ENCODE peak calls at places on chromosomes 2 and 18, in nine cellular contexts. T is IMR-90, I is mucosa of descending colon, Q is GM10248, W is sigmoid colon, N is heart left ventricle, V is GM12865, M is endothelial cell of umbilical vein, R is fibroblast of pulmonary artery. Z is an unnamed sample.

GRCh38 chr18:2111456-2111855 is 459.8 kb downstream of the METTL4 start:
- DNase-seq in T (no peak), I (no peak), Q (no peak), W (no peak), N (no peak), V (no peak), M (no peak), R (peak), Z (no peak)

GRCh38 chr18:79940126-79940813 is 11.2 kb downstream of the SLC66A2 start:
- DNase-seq in T (no peak), I (peak), Q (no peak), W (peak), N (no peak), V (no peak), M (no peak), R (no peak), Z (no peak)

GRCh38 chr2:216765810-216766259 is 70.5 kb upstream of the IGFBP5 start:
- DNase-seq in T (no peak), I (no peak), Q (no peak), W (no peak), N (peak), V (no peak), M (no peak), R (no peak), Z (peak)

GRCh38 chr18:47794725-47795447 is 135.6 kb downstream of the SMAD2 start:
- DNase-seq in T (no peak), I (no peak), Q (no peak), W (no peak), N (no peak), V (no peak), M (no peak), R (peak), Z (no peak)

GRCh38 chr2:136209540-136210264 is 91.8 kb upstream of the CXCR4 start:
- DNase-seq in T (no peak), I (no peak), Q (no peak), W (no peak), N (no peak), V (no peak), M (no peak), R (no peak), Z (no peak)

GRCh38 chr18:8699948-8700347 is 5.4 kb upstream of the MTCL1 start:
- DNase-seq in T (peak), I (no peak), Q (no peak), W (no peak), N (no peak), V (no peak), M (no peak), R (no peak), Z (no peak)

GRCh38 chr18:44588466-44588865 is 92.2 kb upstream of the SETBP1 start:
- DNase-seq in T (no peak), I (no peak), Q (no peak), W (no peak), N (no peak), V (no peak), M (no peak), R (no peak), Z (no peak)

GRCh38 chr2:60945341-60945740 is 64.0 kb downstream of the REL start:
- DNase-seq in T (no peak), I (no peak), Q (no peak), W (no peak), N (no peak), V (no peak), M (no peak), R (no peak), Z (no peak)

GRCh38 chr2:196954001-196954400 is 27.5 kb upstream of the PGAP1 start:
- DNase-seq in T (no peak), I (no peak), Q (no peak), W (no peak), N (no peak), V (no peak), M (no peak), R (no peak), Z (no peak)

GRCh38 chr2:20592106-20593071 is 58.5 kb downstream of the HS1BP3 start:
- DNase-seq in T (no peak), I (no peak), Q (no peak), W (peak), N (no peak), V (no peak), M (no peak), R (no peak), Z (no peak)

GRCh38 chr2:37271376-37272067 is 40.1 kb downstream of the NDUFAF7 start:
- DNase-seq in T (no peak), I (no peak), Q (no peak), W (no peak), N (no peak), V (no peak), M (no peak), R (no peak), Z (no peak)

GRCh38 chr2:201432038-201432437 is 19.2 kb downstream of the TRAK2 start:
- DNase-seq in T (peak), I (no peak), Q (no peak), W (no peak), N (no peak), V (no peak), M (peak), R (peak), Z (no peak)

GRCh38 chr18:8904316-8904715 is 198.2 kb upstream of the NDUFV2 start:
- DNase-seq in T (no peak), I (no peak), Q (no peak), W (no peak), N (no peak), V (no peak), M (no peak), R (no peak), Z (no peak)

GRCh38 chr2:124959582-124959981 is 934.5 kb downstream of the CNTNAP5 start:
- DNase-seq in T (no peak), I (no peak), Q (no peak), W (no peak), N (no peak), V (no peak), M (no peak), R (peak), Z (no peak)

GRCh38 chr2:43129254-43129653 is 97.2 kb downstream of the ZFP36L2 start:
- DNase-seq in T (no peak), I (no peak), Q (peak), W (peak), N (no peak), V (no peak), M (no peak), R (no peak), Z (no peak)

GRCh38 chr18:21597616-21598015 is 2.9 kb downstream of the ESCO1 start:
- DNase-seq in T (no peak), I (no peak), Q (no peak), W (no peak), N (no peak), V (no peak), M (no peak), R (no peak), Z (no peak)

GRCh38 chr18:42038936-42039335 is 83.9 kb downstream of the PIK3C3 start:
- DNase-seq in T (peak), I (no peak), Q (no peak), W (no peak), N (no peak), V (no peak), M (peak), R (peak), Z (no peak)

GRCh38 chr2:191838526-191838925 is 8.4 kb downstream of the CAVIN2 start:
- DNase-seq in T (no peak), I (no peak), Q (no peak), W (no peak), N (no peak), V (no peak), M (peak), R (no peak), Z (no peak)

GRCh38 chr18:43277164-43277600 is at the start of gene SYT4:
- DNase-seq in T (peak), I (peak), Q (no peak), W (no peak), N (peak), V (peak), M (peak), R (peak), Z (peak)

GRCh38 chr18:23257686-23258565 is 122.6 kb downstream of the CABLES1 start:
- DNase-seq in T (peak), I (no peak), Q (no peak), W (no peak), N (no peak), V (no peak), M (peak), R (peak), Z (no peak)

GRCh38 chr2:237982039-237982725 is 15.4 kb downstream of the UBE2F start:
- DNase-seq in T (no peak), I (no peak), Q (no peak), W (no peak), N (peak), V (no peak), M (no peak), R (no peak), Z (no peak)

GRCh38 chr2:187541086-187542085 is 12.8 kb downstream of the TFPI start:
- DNase-seq in T (peak), I (no peak), Q (no peak), W (no peak), N (no peak), V (no peak), M (peak), R (peak), Z (no peak)

GRCh38 chr2:200399636-200400035 is 93.1 kb downstream of the SPATS2L start:
- DNase-seq in T (no peak), I (no peak), Q (no peak), W (no peak), N (no peak), V (no peak), M (no peak), R (no peak), Z (no peak)

GRCh38 chr2:229363126-229363814 is 92.2 kb upstream of the PID1 start:
- DNase-seq in T (no peak), I (no peak), Q (no peak), W (no peak), N (no peak), V (no peak), M (no peak), R (no peak), Z (no peak)

GRCh38 chr2:16239296-16239850 is 299.0 kb downstream of the MYCN start:
- DNase-seq in T (no peak), I (no peak), Q (no peak), W (no peak), N (no peak), V (no peak), M (no peak), R (no peak), Z (no peak)

GRCh38 chr2:118123561-118124232 is 35.4 kb downstream of the INSIG2 start:
- DNase-seq in T (peak), I (no peak), Q (no peak), W (no peak), N (no peak), V (no peak), M (peak), R (peak), Z (no peak)

GRCh38 chr2:27085670-27086089 is 892 bp upstream of the KHK start:
- DNase-seq in T (peak), I (peak), Q (peak), W (peak), N (peak), V (peak), M (peak), R (peak), Z (peak)

GRCh38 chr2:31212659-31213058 is 4.7 kb downstream of the CAPN14 start:
- DNase-seq in T (no peak), I (no peak), Q (no peak), W (no peak), N (no peak), V (no peak), M (no peak), R (no peak), Z (no peak)

GRCh38 chr2:196294510-196294909 is 123.1 kb upstream of the STK17B start:
- DNase-seq in T (no peak), I (no peak), Q (no peak), W (no peak), N (no peak), V (no peak), M (no peak), R (no peak), Z (no peak)

DNA sequence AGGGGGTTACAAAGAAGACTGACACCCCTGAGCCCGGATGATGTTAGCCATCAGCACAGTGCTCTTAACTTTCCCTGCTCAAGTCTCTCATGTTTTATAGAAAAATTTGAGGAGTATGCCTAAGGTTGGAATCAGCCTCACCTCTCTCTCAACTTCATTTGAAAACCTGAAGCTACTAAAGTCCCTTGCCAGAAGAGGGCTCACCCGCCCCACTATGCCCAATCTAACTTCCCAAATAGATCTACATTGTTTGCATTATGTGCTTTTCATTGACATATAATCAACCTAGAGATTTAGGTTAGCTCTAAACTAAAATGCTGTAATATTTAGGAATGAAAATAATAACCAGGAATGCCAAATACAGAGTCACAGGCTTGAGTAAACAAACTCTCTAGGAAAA is 305.4 kb downstream of the NCKAP5 start:
- DNase-seq in T (no peak), I (no peak), Q (no peak), W (no peak), N (no peak), V (no peak), M (no peak), R (no peak), Z (no peak)
- TF ChIP-seq CTCF in T (peak), I (no peak), Q (no peak), W (no peak), N (peak), V (no peak), M (no peak), R (no peak), Z (no peak)

GRCh38 chr2:241047253-241048010 is 49.0 kb downstream of the SNED1 start:
- DNase-seq in T (no peak), I (no peak), Q (no peak), W (no peak), N (no peak), V (no peak), M (no peak), R (no peak), Z (no peak)
- TF ChIP-seq CTCF in T (no peak), I (no peak), Q (no peak), W (no peak), N (no peak), V (no peak), M (no peak), R (no peak), Z (no peak)

GRCh38 chr2:126864861-126865260 is 33.8 kb upstream of the TEX51 start:
- DNase-seq in T (no peak), I (no peak), Q (no peak), W (no peak), N (no peak), V (no peak), M (no peak), R (no peak), Z (no peak)
- TF ChIP-seq CTCF in T (no peak), I (no peak), Q (peak), W (no peak), N (no peak), V (peak), M (no peak), R (peak), Z (no peak)

GRCh38 chr2:218607436-218608115 is at the start of gene PLCD4:
- DNase-seq in T (peak), I (no peak), Q (no peak), W (peak), N (peak), V (no peak), M (peak), R (peak), Z (peak)
- TF ChIP-seq CTCF in T (peak), I (no peak), Q (no peak), W (peak), N (no peak), V (no peak), M (no peak), R (peak), Z (no peak)

DNA sequence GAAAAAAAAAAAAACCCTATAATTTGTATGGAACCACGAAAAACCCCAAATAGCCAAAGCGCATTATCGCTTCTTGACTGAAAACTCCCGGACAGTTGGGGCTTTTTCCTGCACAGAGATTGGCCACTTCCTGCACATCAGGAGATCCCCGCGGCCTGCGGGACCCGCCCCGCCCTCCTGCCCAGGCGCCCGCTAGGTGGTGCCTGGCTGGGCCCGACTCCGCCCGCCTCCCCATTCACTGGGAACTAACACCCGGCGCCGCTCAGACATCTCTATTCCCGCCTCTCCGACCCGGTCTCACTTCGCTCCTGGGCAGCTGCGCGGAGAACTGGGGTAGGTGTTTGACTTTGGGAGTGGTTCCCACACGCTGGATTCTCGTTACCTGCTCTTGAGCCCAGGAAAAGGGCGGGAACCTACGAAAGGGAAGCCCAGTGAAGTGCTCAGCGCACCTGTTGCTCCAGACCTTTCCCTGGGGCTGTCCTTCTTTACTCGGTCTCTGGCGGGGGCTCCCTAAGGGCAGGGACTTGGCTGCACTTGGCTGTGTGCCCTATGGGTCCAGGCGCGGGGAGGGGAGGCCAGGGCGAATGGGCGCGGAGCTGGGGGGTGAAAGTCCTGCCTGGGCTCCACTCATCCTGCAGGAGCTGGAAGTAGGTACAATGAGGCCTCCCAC is at the start of gene HMSD:
- DNase-seq in T (no peak), I (peak), Q (peak), W (no peak), N (peak), V (peak), M (peak), R (no peak), Z (peak)
- TF ChIP-seq CTCF in T (peak), I (peak), Q (peak), W (no peak), N (peak), V (peak), M (peak), R (peak), Z (peak)

GRCh38 chr2:239274391-239275001 is 126.3 kb downstream of the HDAC4 start:
- DNase-seq in T (peak), I (peak), Q (no peak), W (peak), N (peak), V (no peak), M (no peak), R (peak), Z (no peak)

GRCh38 chr2:239273280-239274234 is 127.3 kb downstream of the HDAC4 start:
- DNase-seq in T (no peak), I (peak), Q (no peak), W (no peak), N (peak), V (no peak), M (no peak), R (no peak), Z (no peak)

GRCh38 chr2:239275871-239276812 is 124.7 kb downstream of the HDAC4 start:
- DNase-seq in T (no peak), I (peak), Q (no peak), W (peak), N (peak), V (no peak), M (no peak), R (peak), Z (no peak)

GRCh38 chr2:239276813-239277193 is 124.0 kb downstream of the HDAC4 start:
- DNase-seq in T (no peak), I (peak), Q (no peak), W (no peak), N (no peak), V (no peak), M (no peak), R (no peak), Z (no peak)

GRCh38 chr2:239275037-239275685 is 125.7 kb downstream of the HDAC4 start:
- DNase-seq in T (peak), I (peak), Q (peak), W (peak), N (peak), V (peak), M (no peak), R (peak), Z (no peak)
- TF ChIP-seq CTCF in T (peak), I (no peak), Q (no peak), W (no peak), N (no peak), V (no peak), M (no peak), R (peak), Z (no peak)